ENCODE peak calls at places on chromosomes 1 and 21, in nine cellular contexts. H is sigmoid colon, D is tibial nerve, T is AG10803, I is heart left ventricle, L is foreskin fibroblast, Z is GM12865, U is pancreas, R is GM06990. X is an unnamed sample.

GRCh38 chr1:29236993-29237905 is 927 bp downstream of the PTPRU start:
- DNase-seq in H (peak), D (peak), T (peak), I (peak), L (peak), Z (no peak), U (peak), R (peak), X (peak)

GRCh38 chr1:21783679-21784603 is 992 bp upstream of the USP48 start:
- DNase-seq in H (no peak), D (no peak), T (peak), I (no peak), L (peak), Z (no peak), U (peak), R (no peak), X (peak)

GRCh38 chr1:1275836-1276235 is 2.2 kb upstream of the UBE2J2 start:
- DNase-seq in H (no peak), D (no peak), T (no peak), I (no peak), L (no peak), Z (no peak), U (no peak), R (no peak), X (no peak)

GRCh38 chr1:206735553-206736031 is 35.0 kb upstream of the IL19 start:
- DNase-seq in H (peak), D (no peak), T (no peak), I (no peak), L (peak), Z (no peak), U (no peak), R (no peak), X (no peak)

GRCh38 chr21:41075668-41076463 is 92.1 kb upstream of the BACE2 start:
- DNase-seq in H (no peak), D (no peak), T (no peak), I (no peak), L (no peak), Z (no peak), U (no peak), R (no peak), X (no peak)

GRCh38 chr1:225710804-225711203 is 57.9 kb upstream of the ENAH start:
- DNase-seq in H (peak), D (no peak), T (peak), I (no peak), L (no peak), Z (no peak), U (no peak), R (no peak), X (peak)

GRCh38 chr1:56429288-56429687 is 150.1 kb downstream of the PLPP3 start:
- DNase-seq in H (no peak), D (no peak), T (no peak), I (no peak), L (no peak), Z (no peak), U (no peak), R (no peak), X (no peak)

GRCh38 chr1:226109829-226110248 is 47.3 kb downstream of the H3-3A start:
- DNase-seq in H (peak), D (peak), T (peak), I (peak), L (peak), Z (peak), U (peak), R (peak), X (peak)

GRCh38 chr1:35220976-35221375 is 28.0 kb upstream of the SFPQ start:
- DNase-seq in H (no peak), D (no peak), T (no peak), I (no peak), L (peak), Z (peak), U (no peak), R (no peak), X (no peak)

GRCh38 chr1:199954701-199955100 is 72.8 kb upstream of the NR5A2 start:
- DNase-seq in H (no peak), D (no peak), T (no peak), I (no peak), L (no peak), Z (peak), U (peak), R (no peak), X (no peak)
- TF ChIP-seq CTCF in H (no peak), D (no peak), T (peak), I (peak), L (peak), Z (peak), U (peak), R (peak), X (no peak)

DNA sequence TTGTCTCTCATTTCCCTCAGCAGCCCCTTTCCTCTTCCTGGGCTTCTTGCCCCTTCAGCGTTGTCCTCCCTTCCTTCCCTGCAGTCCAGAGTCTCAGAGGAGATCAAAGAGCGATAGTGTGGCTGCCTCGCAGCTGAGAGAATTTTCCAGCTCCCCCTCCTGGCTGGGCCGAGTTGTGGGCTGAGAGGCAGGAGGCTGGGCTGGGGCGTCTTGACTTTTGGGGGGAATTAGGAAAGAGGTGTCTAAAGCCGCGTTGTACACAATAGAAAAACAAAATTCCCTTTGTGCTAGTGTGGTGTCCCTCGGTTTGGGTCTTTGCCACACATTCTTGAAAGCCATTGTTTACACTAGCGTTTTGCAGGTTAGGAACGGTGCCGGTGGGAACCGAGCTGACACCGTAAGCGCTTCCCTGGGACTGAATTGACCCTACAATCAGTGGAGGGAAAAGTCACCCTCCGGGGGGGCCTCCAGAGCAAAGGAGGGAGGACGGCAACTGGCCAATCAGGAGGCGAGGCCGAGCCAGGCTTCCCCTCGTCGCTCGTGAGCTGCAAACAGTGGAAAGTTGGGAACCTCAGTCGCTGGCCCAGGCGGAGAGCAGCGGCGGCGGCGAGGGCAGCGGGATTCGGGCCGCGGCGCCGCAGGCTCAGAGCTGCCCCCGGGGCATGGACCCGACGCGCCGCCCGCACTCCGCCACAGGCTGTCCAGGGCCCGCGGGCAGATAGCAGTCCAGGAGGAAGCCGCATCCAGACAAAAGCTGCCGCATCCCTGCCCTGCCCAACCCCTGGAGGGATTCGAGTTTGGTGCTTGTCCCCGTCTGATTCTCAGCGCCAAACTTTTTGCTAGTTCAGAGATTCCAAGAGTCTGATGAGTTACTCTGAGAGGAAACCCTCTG is at the start of gene HMCN1:
- DNase-seq in H (peak), D (peak), T (peak), I (peak), L (peak), Z (peak), U (peak), R (peak), X (peak)
- TF ChIP-seq CTCF in H (no peak), D (peak), T (peak), I (peak), L (peak), Z (peak), U (no peak), R (peak), X (no peak)

GRCh38 chr1:68608289-68608688 is 111.4 kb upstream of the DEPDC1 start:
- DNase-seq in H (no peak), D (no peak), T (no peak), I (no peak), L (no peak), Z (no peak), U (no peak), R (no peak), X (no peak)
- TF ChIP-seq CTCF in H (no peak), D (no peak), T (no peak), I (no peak), L (no peak), Z (no peak), U (no peak), R (no peak), X (no peak)

GRCh38 chr1:116134178-116134773 is 23.1 kb downstream of the MAB21L3 start:
- DNase-seq in H (no peak), D (no peak), T (no peak), I (no peak), L (peak), Z (peak), U (no peak), R (no peak), X (no peak)
- TF ChIP-seq CTCF in H (no peak), D (no peak), T (peak), I (peak), L (no peak), Z (no peak), U (no peak), R (peak), X (no peak)

GRCh38 chr1:9652379-9653194 is 1.1 kb downstream of the PIK3CD start:
- DNase-seq in H (no peak), D (no peak), T (no peak), I (no peak), L (peak), Z (peak), U (no peak), R (peak), X (no peak)
- TF ChIP-seq CTCF in H (no peak), D (no peak), T (no peak), I (no peak), L (no peak), Z (peak), U (no peak), R (peak), X (no peak)